ENCODE peak calls at places on chromosome 14, in ten cellular contexts. One of them, this sample, is unnamed.
A peak's percentile ranks its signal among the peaks of the same experiment; 100 is the strongest.

GRCh38 chr14:59492419-59492818 is 8.1 kb downstream of the JKAMP start:
- DNase-seq in SK-N-SH: no peak
- DNase-seq in HepG2: no peak
- DNase-seq in esophagus muscularis mucosa: no peak
- DNase-seq in transverse colon: no peak
- DNase-seq in ovary: no peak
- DNase-seq in tibial nerve: no peak
- DNase-seq in H1: no peak
- DNase-seq in stomach: no peak
- DNase-seq in A549: no peak
- DNase-seq in this sample: no peak

GRCh38 chr14:57707219-57707618 is 158.7 kb downstream of the SLC35F4 start:
- DNase-seq in A549: no peak
- DNase-seq in stomach: no peak
- DNase-seq in SK-N-SH: no peak
- DNase-seq in tibial nerve: no peak
- DNase-seq in HepG2: no peak
- DNase-seq in esophagus muscularis mucosa: no peak
- DNase-seq in transverse colon: no peak
- DNase-seq in H1: no peak
- DNase-seq in ovary: no peak
- DNase-seq in this sample: no peak

GRCh38 chr14:94654071-94654974 is 42.1 kb downstream of the SERPINA3 start:
- DNase-seq in transverse colon: peak; percentile 14
- DNase-seq in ovary: peak; percentile 30
- DNase-seq in SK-N-SH: no peak
- DNase-seq in HepG2: peak; percentile 74
- DNase-seq in A549: no peak
- DNase-seq in esophagus muscularis mucosa: peak; percentile 90
- DNase-seq in stomach: no peak
- DNase-seq in H1: no peak
- DNase-seq in tibial nerve: no peak
- DNase-seq in this sample: no peak

GRCh38 chr14:103391048-103391447 is 5.8 kb downstream of the MARK3 start:
- DNase-seq in ovary: no peak
- DNase-seq in A549: peak; percentile 74
- DNase-seq in H1: no peak
- DNase-seq in stomach: no peak
- DNase-seq in esophagus muscularis mucosa: no peak
- DNase-seq in HepG2: peak; percentile 44
- DNase-seq in tibial nerve: no peak
- DNase-seq in transverse colon: peak; percentile 22
- DNase-seq in SK-N-SH: peak; percentile 61
- DNase-seq in this sample: no peak

GRCh38 chr14:55589171-55589570 is 9.2 kb downstream of the KTN1 start:
- DNase-seq in ovary: no peak
- DNase-seq in transverse colon: no peak
- DNase-seq in SK-N-SH: no peak
- DNase-seq in tibial nerve: no peak
- DNase-seq in H1: no peak
- DNase-seq in HepG2: no peak
- DNase-seq in esophagus muscularis mucosa: no peak
- DNase-seq in A549: no peak
- DNase-seq in stomach: no peak
- DNase-seq in this sample: no peak

GRCh38 chr14:78519863-78520262 is 349.7 kb downstream of the NRXN3 start:
- DNase-seq in esophagus muscularis mucosa: peak; percentile 7
- DNase-seq in stomach: no peak
- DNase-seq in tibial nerve: no peak
- DNase-seq in transverse colon: peak; percentile 8
- DNase-seq in SK-N-SH: no peak
- DNase-seq in H1: peak; percentile 85
- DNase-seq in A549: no peak
- DNase-seq in ovary: no peak
- DNase-seq in HepG2: peak; percentile 4
- DNase-seq in this sample: no peak

GRCh38 chr14:72291908-72292688 is 359.9 kb downstream of the RGS6 start:
- DNase-seq in esophagus muscularis mucosa: peak; percentile 89
- DNase-seq in transverse colon: no peak
- DNase-seq in SK-N-SH: peak; percentile 31
- DNase-seq in tibial nerve: no peak
- DNase-seq in HepG2: peak; percentile 24
- DNase-seq in stomach: no peak
- DNase-seq in A549: peak; percentile 35
- DNase-seq in ovary: no peak
- DNase-seq in H1: peak; percentile 52
- DNase-seq in this sample: no peak

GRCh38 chr14:106268013-106268727 is 741.8 kb downstream of the TMEM121 start:
- DNase-seq in esophagus muscularis mucosa: no peak
- DNase-seq in H1: no peak
- DNase-seq in stomach: peak; percentile 55
- DNase-seq in HepG2: no peak
- DNase-seq in transverse colon: peak; percentile 48
- DNase-seq in tibial nerve: no peak
- DNase-seq in A549: peak; percentile 12
- DNase-seq in SK-N-SH: peak; percentile 26
- DNase-seq in ovary: no peak
- DNase-seq in this sample: no peak

GRCh38 chr14:102375126-102375525 is 12.4 kb downstream of the TECPR2 start:
- DNase-seq in HepG2: no peak
- DNase-seq in transverse colon: no peak
- DNase-seq in A549: no peak
- DNase-seq in SK-N-SH: no peak
- DNase-seq in H1: no peak
- DNase-seq in ovary: no peak
- DNase-seq in esophagus muscularis mucosa: no peak
- DNase-seq in stomach: no peak
- DNase-seq in tibial nerve: no peak
- DNase-seq in this sample: no peak

GRCh38 chr14:102370305-102370809 is 7.6 kb downstream of the TECPR2 start:
- DNase-seq in H1: no peak
- DNase-seq in transverse colon: no peak
- DNase-seq in SK-N-SH: no peak
- DNase-seq in esophagus muscularis mucosa: no peak
- DNase-seq in ovary: no peak
- DNase-seq in tibial nerve: no peak
- DNase-seq in A549: peak; percentile 6
- DNase-seq in stomach: no peak
- DNase-seq in HepG2: no peak
- DNase-seq in this sample: no peak

GRCh38 chr14:102373110-102373509 is 10.4 kb downstream of the TECPR2 start:
- DNase-seq in stomach: no peak
- DNase-seq in transverse colon: no peak
- DNase-seq in tibial nerve: no peak
- DNase-seq in A549: no peak
- DNase-seq in ovary: no peak
- DNase-seq in esophagus muscularis mucosa: no peak
- DNase-seq in H1: no peak
- DNase-seq in HepG2: no peak
- DNase-seq in SK-N-SH: no peak
- DNase-seq in this sample: no peak

GRCh38 chr14:102374264-102374663 is 11.5 kb downstream of the TECPR2 start:
- DNase-seq in A549: no peak
- DNase-seq in stomach: no peak
- DNase-seq in H1: no peak
- DNase-seq in transverse colon: no peak
- DNase-seq in SK-N-SH: no peak
- DNase-seq in esophagus muscularis mucosa: no peak
- DNase-seq in HepG2: no peak
- DNase-seq in tibial nerve: no peak
- DNase-seq in ovary: no peak
- DNase-seq in this sample: no peak

DNA sequence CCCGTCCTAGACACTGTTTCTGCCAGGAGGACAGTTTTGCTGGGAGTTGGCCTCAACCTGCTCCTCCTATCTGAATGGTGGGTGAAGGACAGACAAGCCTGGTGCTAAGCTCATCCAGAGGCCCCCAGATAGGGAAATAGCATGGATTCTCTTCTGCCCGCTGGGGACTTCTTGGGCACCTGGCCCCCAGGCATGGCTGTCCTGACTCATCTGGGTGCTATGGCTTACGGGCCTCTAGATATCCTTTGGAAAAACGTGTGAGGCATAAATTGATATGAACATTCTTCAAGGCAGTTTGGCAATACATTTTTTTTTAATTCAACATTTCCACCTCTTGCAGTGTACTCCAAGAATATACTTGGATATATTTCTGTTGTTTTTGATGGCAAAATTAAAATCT is 8.6 kb downstream of the TECPR2 start:
- DNase-seq in SK-N-SH: no peak
- DNase-seq in A549: no peak
- DNase-seq in HepG2: no peak
- DNase-seq in esophagus muscularis mucosa: no peak
- DNase-seq in transverse colon: no peak
- DNase-seq in ovary: no peak
- DNase-seq in tibial nerve: no peak
- DNase-seq in stomach: no peak
- DNase-seq in H1: no peak
- DNase-seq in this sample: no peak
- H3K4me1 ChIP-seq in SK-N-SH: no peaks in the 10 kb centered on the region
- H3K4me1 ChIP-seq in A549: no peaks in the 10 kb centered on the region
- H3K4me1 ChIP-seq in HepG2: peaks cover 13% of the 10 kb centered on the region
- H3K4me1 ChIP-seq in esophagus muscularis mucosa: peaks cover 6% of the 10 kb centered on the region
- H3K4me1 ChIP-seq in transverse colon: no peaks in the 10 kb centered on the region
- H3K4me1 ChIP-seq in ovary: no peaks in the 10 kb centered on the region
- H3K4me1 ChIP-seq in tibial nerve: no peaks in the 10 kb centered on the region
- H3K4me1 ChIP-seq in stomach: peaks cover 3% of the 10 kb centered on the region
- H3K4me1 ChIP-seq in H1: no peaks in the 10 kb centered on the region
- H3K4me1 ChIP-seq in this sample: no peaks in the 10 kb centered on the region

GRCh38 chr14:73877790-73878189 is 8.9 kb upstream of the ZNF410 start:
- DNase-seq in tibial nerve: no peak
- DNase-seq in H1: no peak
- DNase-seq in SK-N-SH: no peak
- DNase-seq in stomach: no peak
- DNase-seq in ovary: no peak
- DNase-seq in esophagus muscularis mucosa: no peak
- DNase-seq in transverse colon: no peak
- DNase-seq in A549: no peak
- DNase-seq in HepG2: no peak
- DNase-seq in this sample: no peak
- TF ChIP-seq EP300 in tibial nerve: no peak
- TF ChIP-seq EP300 in H1: no peak
- TF ChIP-seq EP300 in SK-N-SH: no peak
- TF ChIP-seq EP300 in stomach: no peak
- TF ChIP-seq EP300 in ovary: no peak
- TF ChIP-seq EP300 in esophagus muscularis mucosa: no peak
- TF ChIP-seq EP300 in transverse colon: no peak
- TF ChIP-seq EP300 in A549: no peak
- TF ChIP-seq EP300 in HepG2: no peak
- TF ChIP-seq EP300 in this sample: no peak

GRCh38 chr14:51546603-51547258 is 105.0 kb upstream of the FRMD6 start:
- DNase-seq in stomach: no peak
- DNase-seq in H1: no peak
- DNase-seq in SK-N-SH: no peak
- DNase-seq in HepG2: no peak
- DNase-seq in tibial nerve: no peak
- DNase-seq in ovary: no peak
- DNase-seq in A549: no peak
- DNase-seq in esophagus muscularis mucosa: no peak
- DNase-seq in transverse colon: no peak
- DNase-seq in this sample: no peak

GRCh38 chr14:51547701-51548100 is 104.0 kb upstream of the FRMD6 start:
- DNase-seq in A549: no peak
- DNase-seq in H1: no peak
- DNase-seq in HepG2: no peak
- DNase-seq in transverse colon: no peak
- DNase-seq in esophagus muscularis mucosa: no peak
- DNase-seq in SK-N-SH: no peak
- DNase-seq in stomach: no peak
- DNase-seq in ovary: no peak
- DNase-seq in tibial nerve: no peak
- DNase-seq in this sample: no peak

GRCh38 chr14:51546099-51546498 is 105.6 kb upstream of the FRMD6 start:
- DNase-seq in A549: no peak
- DNase-seq in transverse colon: no peak
- DNase-seq in HepG2: no peak
- DNase-seq in ovary: no peak
- DNase-seq in H1: no peak
- DNase-seq in SK-N-SH: no peak
- DNase-seq in esophagus muscularis mucosa: no peak
- DNase-seq in tibial nerve: no peak
- DNase-seq in stomach: no peak
- DNase-seq in this sample: no peak

GRCh38 chr14:51548187-51548586 is 103.5 kb upstream of the FRMD6 start:
- DNase-seq in A549: no peak
- DNase-seq in H1: no peak
- DNase-seq in HepG2: no peak
- DNase-seq in stomach: no peak
- DNase-seq in SK-N-SH: no peak
- DNase-seq in esophagus muscularis mucosa: no peak
- DNase-seq in ovary: no peak
- DNase-seq in tibial nerve: no peak
- DNase-seq in transverse colon: no peak
- DNase-seq in this sample: no peak

GRCh38 chr14:51547260-51547659 is 104.5 kb upstream of the FRMD6 start:
- DNase-seq in H1: no peak
- DNase-seq in stomach: no peak
- DNase-seq in transverse colon: peak; percentile 22
- DNase-seq in esophagus muscularis mucosa: no peak
- DNase-seq in tibial nerve: no peak
- DNase-seq in A549: peak; percentile 90
- DNase-seq in ovary: peak; percentile 38
- DNase-seq in HepG2: no peak
- DNase-seq in SK-N-SH: peak; percentile 30
- DNase-seq in this sample: no peak
- H3K4me1 ChIP-seq in H1: no peaks in the 10 kb centered on the region
- H3K4me1 ChIP-seq in stomach: peaks cover 30% of the 10 kb centered on the region
- H3K4me1 ChIP-seq in transverse colon: peaks cover 2% of the 10 kb centered on the region
- H3K4me1 ChIP-seq in esophagus muscularis mucosa: peaks cover 39% of the 10 kb centered on the region
- H3K4me1 ChIP-seq in tibial nerve: peaks cover 4% of the 10 kb centered on the region
- H3K4me1 ChIP-seq in A549: peaks cover 39% of the 10 kb centered on the region
- H3K4me1 ChIP-seq in ovary: peaks cover 1% of the 10 kb centered on the region
- H3K4me1 ChIP-seq in HepG2: no peaks in the 10 kb centered on the region
- H3K4me1 ChIP-seq in SK-N-SH: peaks cover 36% of the 10 kb centered on the region
- H3K4me1 ChIP-seq in this sample: peaks cover 24% of the 10 kb centered on the region

GRCh38 chr14:89011727-89012271 is 187.3 kb downstream of the TTC8 start:
- DNase-seq in HepG2: no peak
- DNase-seq in A549: peak; percentile 38
- DNase-seq in stomach: no peak
- DNase-seq in esophagus muscularis mucosa: no peak
- DNase-seq in transverse colon: no peak
- DNase-seq in tibial nerve: no peak
- DNase-seq in H1: no peak
- DNase-seq in SK-N-SH: no peak
- DNase-seq in ovary: no peak
- DNase-seq in this sample: no peak

GRCh38 chr14:89011327-89011726 is 186.9 kb downstream of the TTC8 start:
- DNase-seq in ovary: no peak
- DNase-seq in esophagus muscularis mucosa: no peak
- DNase-seq in transverse colon: no peak
- DNase-seq in HepG2: no peak
- DNase-seq in A549: no peak
- DNase-seq in stomach: no peak
- DNase-seq in tibial nerve: no peak
- DNase-seq in SK-N-SH: no peak
- DNase-seq in H1: no peak
- DNase-seq in this sample: no peak

GRCh38 chr14:89013098-89013504 is 188.7 kb downstream of the TTC8 start:
- DNase-seq in transverse colon: peak; percentile 79
- DNase-seq in esophagus muscularis mucosa: no peak
- DNase-seq in SK-N-SH: no peak
- DNase-seq in HepG2: peak; percentile 90
- DNase-seq in H1: peak; percentile 69
- DNase-seq in stomach: peak; percentile 44
- DNase-seq in ovary: no peak
- DNase-seq in tibial nerve: no peak
- DNase-seq in A549: peak; percentile 87
- DNase-seq in this sample: no peak

GRCh38 chr14:89013698-89014569 is 189.5 kb downstream of the TTC8 start:
- DNase-seq in stomach: no peak
- DNase-seq in A549: no peak
- DNase-seq in esophagus muscularis mucosa: no peak
- DNase-seq in tibial nerve: no peak
- DNase-seq in SK-N-SH: no peak
- DNase-seq in HepG2: no peak
- DNase-seq in ovary: no peak
- DNase-seq in H1: no peak
- DNase-seq in transverse colon: no peak
- DNase-seq in this sample: no peak

GRCh38 chr14:89012272-89013097 is 188.0 kb downstream of the TTC8 start:
- DNase-seq in transverse colon: peak; percentile 25
- DNase-seq in A549: peak; percentile 23
- DNase-seq in HepG2: peak; percentile 27
- DNase-seq in H1: no peak
- DNase-seq in ovary: no peak
- DNase-seq in tibial nerve: no peak
- DNase-seq in SK-N-SH: no peak
- DNase-seq in stomach: no peak
- DNase-seq in esophagus muscularis mucosa: no peak
- DNase-seq in this sample: no peak
- TF ChIP-seq EP300 in transverse colon: no peak
- TF ChIP-seq EP300 in A549: no peak
- TF ChIP-seq EP300 in HepG2: no peak
- TF ChIP-seq EP300 in H1: no peak
- TF ChIP-seq EP300 in ovary: no peak
- TF ChIP-seq EP300 in tibial nerve: no peak
- TF ChIP-seq EP300 in SK-N-SH: no peak
- TF ChIP-seq EP300 in stomach: no peak
- TF ChIP-seq EP300 in esophagus muscularis mucosa: no peak
- TF ChIP-seq EP300 in this sample: no peak